ENCODE peak calls at places on chromosomes 12 and 14, in six cellular contexts. One of them, this sample, is unnamed.

GRCh38 chr12:71371132-71371531 is 68.5 kb upstream of the LGR5 start:
- DNase-seq in upper lobe of right lung: no peak
- DNase-seq in heart left ventricle: no peak
- DNase-seq in fibroblast of lung: peak; percentile 3
- DNase-seq in K562: no peak
- DNase-seq in GM12878: no peak
- DNase-seq in this sample: no peak

GRCh38 chr12:47730341-47730744 is 5.1 kb upstream of the ENDOU start:
- DNase-seq in GM12878: no peak
- DNase-seq in upper lobe of right lung: no peak
- DNase-seq in K562: no peak
- DNase-seq in fibroblast of lung: peak; percentile 23
- DNase-seq in heart left ventricle: no peak
- DNase-seq in this sample: no peak

GRCh38 chr14:99703381-99703780 is 19.3 kb downstream of the CYP46A1 start:
- DNase-seq in K562: no peak
- DNase-seq in GM12878: no peak
- DNase-seq in fibroblast of lung: no peak
- DNase-seq in heart left ventricle: no peak
- DNase-seq in upper lobe of right lung: no peak
- DNase-seq in this sample: no peak

GRCh38 chr14:35786856-35787255 is 22.2 kb downstream of the RALGAPA1 start:
- DNase-seq in heart left ventricle: no peak
- DNase-seq in fibroblast of lung: no peak
- DNase-seq in K562: no peak
- DNase-seq in upper lobe of right lung: no peak
- DNase-seq in GM12878: no peak
- DNase-seq in this sample: no peak

GRCh38 chr14:64186231-64187129 is 107.7 kb downstream of the ESR2 start:
- DNase-seq in fibroblast of lung: no peak
- DNase-seq in upper lobe of right lung: no peak
- DNase-seq in GM12878: no peak
- DNase-seq in K562: no peak
- DNase-seq in heart left ventricle: no peak
- DNase-seq in this sample: no peak

GRCh38 chr12:120072472-120072871 is 44.1 kb downstream of the RAB35 start:
- DNase-seq in GM12878: no peak
- DNase-seq in K562: peak; percentile 37
- DNase-seq in fibroblast of lung: no peak
- DNase-seq in upper lobe of right lung: no peak
- DNase-seq in heart left ventricle: no peak
- DNase-seq in this sample: no peak

GRCh38 chr12:42588981-42589464 is 523 bp downstream of the PRICKLE1 start:
- DNase-seq in fibroblast of lung: no peak
- DNase-seq in heart left ventricle: peak; percentile 46
- DNase-seq in GM12878: no peak
- DNase-seq in upper lobe of right lung: peak; percentile 73
- DNase-seq in K562: peak; percentile 15
- DNase-seq in this sample: no peak

GRCh38 chr12:47768323-47768811 is 4.7 kb upstream of the SLC48A1 start:
- DNase-seq in fibroblast of lung: peak; percentile 74
- DNase-seq in GM12878: no peak
- DNase-seq in upper lobe of right lung: no peak
- DNase-seq in K562: no peak
- DNase-seq in heart left ventricle: no peak
- DNase-seq in this sample: no peak

GRCh38 chr12:91432079-91432478 is 249.5 kb upstream of the DCN start:
- DNase-seq in K562: no peak
- DNase-seq in GM12878: no peak
- DNase-seq in heart left ventricle: no peak
- DNase-seq in upper lobe of right lung: no peak
- DNase-seq in fibroblast of lung: peak; percentile 61
- DNase-seq in this sample: no peak

GRCh38 chr14:36626150-36626549 is 35.5 kb upstream of the PAX9 start:
- DNase-seq in heart left ventricle: no peak
- DNase-seq in K562: no peak
- DNase-seq in upper lobe of right lung: no peak
- DNase-seq in GM12878: no peak
- DNase-seq in fibroblast of lung: no peak
- DNase-seq in this sample: no peak

GRCh38 chr12:44227601-44228000 is 391.7 kb downstream of the TMEM117 start:
- DNase-seq in GM12878: no peak
- DNase-seq in upper lobe of right lung: no peak
- DNase-seq in heart left ventricle: no peak
- DNase-seq in fibroblast of lung: no peak
- DNase-seq in K562: no peak
- DNase-seq in this sample: no peak

GRCh38 chr14:100330396-100330931 is 7.3 kb downstream of the SLC25A47 start:
- DNase-seq in K562: no peak
- DNase-seq in upper lobe of right lung: no peak
- DNase-seq in fibroblast of lung: no peak
- DNase-seq in GM12878: no peak
- DNase-seq in heart left ventricle: no peak
- DNase-seq in this sample: no peak

GRCh38 chr12:6631549-6631961 is 4.2 kb downstream of the LPAR5 start:
- DNase-seq in GM12878: no peak
- DNase-seq in heart left ventricle: no peak
- DNase-seq in upper lobe of right lung: no peak
- DNase-seq in fibroblast of lung: no peak
- DNase-seq in K562: no peak
- DNase-seq in this sample: no peak

GRCh38 chr14:45091696-45092095 is 7.8 kb downstream of the PRPF39 start:
- DNase-seq in GM12878: no peak
- DNase-seq in upper lobe of right lung: no peak
- DNase-seq in heart left ventricle: no peak
- DNase-seq in K562: no peak
- DNase-seq in fibroblast of lung: peak; percentile 58
- DNase-seq in this sample: no peak

GRCh38 chr14:45085004-45085403 is 1.1 kb downstream of the PRPF39 start:
- DNase-seq in GM12878: no peak
- DNase-seq in heart left ventricle: no peak
- DNase-seq in upper lobe of right lung: no peak
- DNase-seq in fibroblast of lung: peak; percentile 17
- DNase-seq in K562: no peak
- DNase-seq in this sample: no peak

GRCh38 chr14:45094275-45094674 is 10.4 kb downstream of the PRPF39 start:
- DNase-seq in GM12878: no peak
- DNase-seq in upper lobe of right lung: no peak
- DNase-seq in heart left ventricle: no peak
- DNase-seq in fibroblast of lung: no peak
- DNase-seq in K562: no peak
- DNase-seq in this sample: no peak

GRCh38 chr14:45095143-45095542 is 11.2 kb downstream of the PRPF39 start:
- DNase-seq in upper lobe of right lung: no peak
- DNase-seq in fibroblast of lung: no peak
- DNase-seq in GM12878: no peak
- DNase-seq in heart left ventricle: no peak
- DNase-seq in K562: no peak
- DNase-seq in this sample: no peak

DNA sequence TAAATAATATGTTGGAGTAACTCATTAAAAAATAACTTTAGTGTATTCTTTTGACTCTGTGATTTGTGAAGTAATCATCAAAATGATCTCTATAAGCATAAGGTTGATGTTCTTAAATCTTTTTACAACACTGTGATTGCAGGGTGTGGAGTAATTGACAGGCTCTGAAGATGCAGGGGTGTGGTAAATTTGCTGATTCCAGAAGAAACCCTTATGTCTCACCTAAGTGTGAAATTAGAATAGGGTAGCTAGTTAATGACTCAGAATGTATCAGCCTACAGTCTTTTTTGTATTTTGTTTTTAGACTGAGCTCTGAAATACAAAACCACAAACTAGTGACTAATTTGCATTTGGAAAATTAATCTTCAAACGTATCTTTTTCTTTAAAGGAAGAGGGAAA is 5.9 kb downstream of the PRPF39 start:
- DNase-seq in K562: no peak
- DNase-seq in fibroblast of lung: peak; percentile 75
- DNase-seq in upper lobe of right lung: no peak
- DNase-seq in GM12878: no peak
- DNase-seq in heart left ventricle: no peak
- DNase-seq in this sample: no peak
- H3K27ac ChIP-seq in K562: no peak overlapping the region
- H3K27ac ChIP-seq in fibroblast of lung: no peak overlapping the region
- H3K27ac ChIP-seq in upper lobe of right lung: no peak overlapping the region
- H3K27ac ChIP-seq in GM12878: peak overlapping the region; percentile 3
- H3K27ac ChIP-seq in heart left ventricle: no peak overlapping the region
- H3K27ac ChIP-seq in this sample: no peak overlapping the region

DNA sequence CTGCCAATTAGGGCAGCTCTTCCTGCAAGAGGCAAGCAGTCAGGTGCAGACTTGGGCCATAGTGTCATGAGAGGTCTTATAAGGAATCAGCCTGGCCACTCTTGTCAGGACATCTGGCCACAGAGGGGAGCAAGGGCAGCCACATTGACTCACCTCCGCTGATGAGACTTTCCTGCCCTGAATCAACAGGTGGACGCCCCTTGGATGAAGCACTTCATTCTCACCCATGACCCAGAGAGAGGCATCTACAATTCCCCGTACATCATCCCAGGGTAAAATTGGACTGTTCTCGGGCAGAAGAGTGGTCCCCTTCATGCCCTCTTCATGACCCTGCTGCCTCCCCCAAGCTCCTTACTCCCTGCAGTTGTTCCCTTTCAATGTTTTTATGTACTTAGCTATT is 16.9 kb downstream of the DAO start:
- DNase-seq in heart left ventricle: no peak
- DNase-seq in K562: no peak
- DNase-seq in fibroblast of lung: no peak
- DNase-seq in upper lobe of right lung: peak; percentile 1
- DNase-seq in GM12878: no peak
- DNase-seq in this sample: no peak
- TF ChIP-seq CTCF in heart left ventricle: no peak
- TF ChIP-seq CTCF in K562: no peak
- TF ChIP-seq CTCF in fibroblast of lung: no peak
- TF ChIP-seq CTCF in upper lobe of right lung: no peak
- TF ChIP-seq CTCF in GM12878: no peak
- TF ChIP-seq CTCF in this sample: no peak

GRCh38 chr12:64730585-64730964 is 28.6 kb downstream of the GNS start:
- DNase-seq in GM12878: no peak
- DNase-seq in fibroblast of lung: no peak
- DNase-seq in upper lobe of right lung: no peak
- DNase-seq in heart left ventricle: no peak
- DNase-seq in K562: no peak
- DNase-seq in this sample: no peak
- H3K27ac ChIP-seq in GM12878: peak overlapping the region; percentile 81
- H3K27ac ChIP-seq in fibroblast of lung: no peak overlapping the region
- H3K27ac ChIP-seq in upper lobe of right lung: peak overlapping the region; percentile 55
- H3K27ac ChIP-seq in heart left ventricle: peak overlapping the region; percentile 85
- H3K27ac ChIP-seq in K562: peak overlapping the region; percentile 16
- H3K27ac ChIP-seq in this sample: no peak overlapping the region

DNA sequence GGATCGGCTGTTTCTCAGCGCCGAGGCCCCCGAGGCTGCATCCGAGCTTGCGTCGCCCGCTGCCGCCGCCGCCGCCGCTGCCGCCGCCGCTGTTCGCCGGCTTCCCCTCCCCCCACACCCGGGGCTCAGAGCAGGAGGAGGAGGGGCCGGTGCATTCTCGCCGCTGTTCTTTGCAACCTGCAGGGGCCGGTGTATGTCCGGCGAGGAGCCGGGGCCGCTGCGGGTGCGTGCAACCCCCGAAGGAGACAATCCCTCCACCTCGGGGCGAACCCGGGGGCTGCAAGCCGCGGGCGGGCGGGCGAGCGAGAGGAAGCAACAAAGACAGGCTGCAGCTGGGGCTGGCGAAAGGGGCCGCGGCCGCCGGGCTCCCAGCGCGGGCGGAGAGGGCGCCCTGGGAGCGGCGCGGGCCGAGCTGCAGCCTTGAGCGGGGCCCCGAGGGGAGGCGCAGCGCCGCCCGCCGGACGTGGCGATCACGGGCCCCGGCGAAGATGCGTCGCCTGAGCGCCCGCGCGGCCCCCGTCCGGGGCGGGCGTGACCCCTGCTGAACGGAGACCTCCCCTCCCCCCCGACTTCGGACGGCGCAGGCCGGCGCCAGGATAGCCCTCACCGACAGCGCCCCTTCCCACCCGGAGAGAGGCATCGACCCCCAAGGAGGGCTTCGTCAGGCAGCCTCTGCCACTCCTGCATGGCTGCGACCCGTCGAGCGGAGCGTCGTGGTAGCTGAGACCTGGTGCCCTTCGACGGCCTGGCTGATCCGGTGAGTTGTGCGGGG is 702 bp downstream of the FAM222A start:
- DNase-seq in heart left ventricle: peak; percentile 71
- DNase-seq in GM12878: no peak
- DNase-seq in K562: peak; percentile 69
- DNase-seq in fibroblast of lung: peak; percentile 45
- DNase-seq in upper lobe of right lung: peak; percentile 86
- DNase-seq in this sample: peak; percentile 55
- TF ChIP-seq CTCF in heart left ventricle: peak; percentile 43
- TF ChIP-seq CTCF in GM12878: no peak
- TF ChIP-seq CTCF in K562: peak; percentile 40
- TF ChIP-seq CTCF in fibroblast of lung: peak; percentile 7
- TF ChIP-seq CTCF in upper lobe of right lung: peak; percentile 23
- TF ChIP-seq CTCF in this sample: no peak

GRCh38 chr12:20370841-20371240 is 2.5 kb downstream of the PDE3A start:
- DNase-seq in upper lobe of right lung: no peak
- DNase-seq in K562: no peak
- DNase-seq in GM12878: no peak
- DNase-seq in fibroblast of lung: no peak
- DNase-seq in heart left ventricle: no peak
- DNase-seq in this sample: no peak
- H3K27ac ChIP-seq in upper lobe of right lung: no peak overlapping the region
- H3K27ac ChIP-seq in K562: no peak overlapping the region
- H3K27ac ChIP-seq in GM12878: no peak overlapping the region
- H3K27ac ChIP-seq in fibroblast of lung: no peak overlapping the region
- H3K27ac ChIP-seq in heart left ventricle: peak overlapping the region; percentile 90
- H3K27ac ChIP-seq in this sample: no peak overlapping the region

GRCh38 chr14:54805521-54806322 is 96.9 kb downstream of the GCH1 start:
- DNase-seq in K562: peak; percentile 71
- DNase-seq in heart left ventricle: peak; percentile 82
- DNase-seq in fibroblast of lung: peak; percentile 65
- DNase-seq in upper lobe of right lung: peak; percentile 90
- DNase-seq in GM12878: peak; percentile 27
- DNase-seq in this sample: peak; percentile 64

GRCh38 chr14:54804720-54805060 is 97.9 kb downstream of the GCH1 start:
- DNase-seq in GM12878: no peak
- DNase-seq in upper lobe of right lung: no peak
- DNase-seq in heart left ventricle: no peak
- DNase-seq in fibroblast of lung: no peak
- DNase-seq in K562: no peak
- DNase-seq in this sample: no peak

GRCh38 chr14:54803396-54803795 is 99.2 kb downstream of the GCH1 start:
- DNase-seq in fibroblast of lung: no peak
- DNase-seq in heart left ventricle: no peak
- DNase-seq in K562: no peak
- DNase-seq in upper lobe of right lung: no peak
- DNase-seq in GM12878: no peak
- DNase-seq in this sample: no peak

GRCh38 chr14:54805080-54805479 is 97.5 kb downstream of the GCH1 start:
- DNase-seq in fibroblast of lung: no peak
- DNase-seq in upper lobe of right lung: no peak
- DNase-seq in heart left ventricle: no peak
- DNase-seq in K562: no peak
- DNase-seq in GM12878: no peak
- DNase-seq in this sample: no peak

GRCh38 chr14:54803926-54804719 is 98.5 kb downstream of the GCH1 start:
- DNase-seq in GM12878: no peak
- DNase-seq in fibroblast of lung: no peak
- DNase-seq in heart left ventricle: no peak
- DNase-seq in K562: no peak
- DNase-seq in upper lobe of right lung: no peak
- DNase-seq in this sample: no peak
- TF ChIP-seq CTCF in GM12878: no peak
- TF ChIP-seq CTCF in fibroblast of lung: no peak
- TF ChIP-seq CTCF in heart left ventricle: no peak
- TF ChIP-seq CTCF in K562: no peak
- TF ChIP-seq CTCF in upper lobe of right lung: no peak
- TF ChIP-seq CTCF in this sample: no peak

This sample was measured in CD4-positive, alpha-beta T cell.